ENCODE peak calls at places on chromosomes 13 and 19, in six cellular contexts. One of them, this sample, is unnamed.

GRCh38 chr19:52007436-52007804 is 591 bp downstream of the ZNF615 start:
- DNase-seq in stimulated activated CD4-positive, alpha-beta T cell treated with anti-CD3 and anti-CD28 coated beads, Interleukin-1b, Interleukin-23, amount 100 ng/mL, for 24 hours: no peak
- DNase-seq in stimulated activated CD8-positive, alpha-beta memory T cell treated with anti-CD3 and anti-CD28 coated beads, Interleukin-15, amount 100 ng/mL, for 24 hours: no peak
- DNase-seq in dermis blood vessel endothelial cell: peak; percentile 18
- DNase-seq in activated CD4-positive, alpha-beta T cell treated with anti-CD3 and anti-CD28 coated beads for 1 hour: no peak
- DNase-seq in T-helper 2 cell: no peak
- DNase-seq in this sample: no peak

GRCh38 chr13:52851153-52851962 is 2.9 kb upstream of the PCDH8 start:
- DNase-seq in stimulated activated CD4-positive, alpha-beta T cell treated with anti-CD3 and anti-CD28 coated beads, Interleukin-1b, Interleukin-23, amount 100 ng/mL, for 24 hours: no peak
- DNase-seq in stimulated activated CD8-positive, alpha-beta memory T cell treated with anti-CD3 and anti-CD28 coated beads, Interleukin-15, amount 100 ng/mL, for 24 hours: no peak
- DNase-seq in dermis blood vessel endothelial cell: peak; percentile 21
- DNase-seq in activated CD4-positive, alpha-beta T cell treated with anti-CD3 and anti-CD28 coated beads for 1 hour: no peak
- DNase-seq in T-helper 2 cell: no peak
- DNase-seq in this sample: no peak

GRCh38 chr19:14974488-14974887 is 5.2 kb downstream of the SLC1A6 start:
- DNase-seq in stimulated activated CD4-positive, alpha-beta T cell treated with anti-CD3 and anti-CD28 coated beads, Interleukin-1b, Interleukin-23, amount 100 ng/mL, for 24 hours: no peak
- DNase-seq in stimulated activated CD8-positive, alpha-beta memory T cell treated with anti-CD3 and anti-CD28 coated beads, Interleukin-15, amount 100 ng/mL, for 24 hours: no peak
- DNase-seq in dermis blood vessel endothelial cell: no peak
- DNase-seq in activated CD4-positive, alpha-beta T cell treated with anti-CD3 and anti-CD28 coated beads for 1 hour: no peak
- DNase-seq in T-helper 2 cell: no peak
- DNase-seq in this sample: no peak

GRCh38 chr13:20945952-20946383 is 43.4 kb upstream of the XPO4 start:
- DNase-seq in stimulated activated CD4-positive, alpha-beta T cell treated with anti-CD3 and anti-CD28 coated beads, Interleukin-1b, Interleukin-23, amount 100 ng/mL, for 24 hours: no peak
- DNase-seq in stimulated activated CD8-positive, alpha-beta memory T cell treated with anti-CD3 and anti-CD28 coated beads, Interleukin-15, amount 100 ng/mL, for 24 hours: no peak
- DNase-seq in dermis blood vessel endothelial cell: peak; percentile 32
- DNase-seq in activated CD4-positive, alpha-beta T cell treated with anti-CD3 and anti-CD28 coated beads for 1 hour: no peak
- DNase-seq in T-helper 2 cell: no peak
- DNase-seq in this sample: no peak

GRCh38 chr19:45087531-45087930 is 5.4 kb upstream of the PPP1R37 start:
- DNase-seq in stimulated activated CD4-positive, alpha-beta T cell treated with anti-CD3 and anti-CD28 coated beads, Interleukin-1b, Interleukin-23, amount 100 ng/mL, for 24 hours: no peak
- DNase-seq in stimulated activated CD8-positive, alpha-beta memory T cell treated with anti-CD3 and anti-CD28 coated beads, Interleukin-15, amount 100 ng/mL, for 24 hours: no peak
- DNase-seq in dermis blood vessel endothelial cell: no peak
- DNase-seq in activated CD4-positive, alpha-beta T cell treated with anti-CD3 and anti-CD28 coated beads for 1 hour: no peak
- DNase-seq in T-helper 2 cell: peak; percentile 93
- DNase-seq in this sample: peak; percentile 60

GRCh38 chr19:1087813-1088418 is 7.3 kb downstream of the POLR2E start:
- DNase-seq in stimulated activated CD4-positive, alpha-beta T cell treated with anti-CD3 and anti-CD28 coated beads, Interleukin-1b, Interleukin-23, amount 100 ng/mL, for 24 hours: no peak
- DNase-seq in stimulated activated CD8-positive, alpha-beta memory T cell treated with anti-CD3 and anti-CD28 coated beads, Interleukin-15, amount 100 ng/mL, for 24 hours: no peak
- DNase-seq in dermis blood vessel endothelial cell: no peak
- DNase-seq in activated CD4-positive, alpha-beta T cell treated with anti-CD3 and anti-CD28 coated beads for 1 hour: no peak
- DNase-seq in T-helper 2 cell: peak; percentile 54
- DNase-seq in this sample: no peak

GRCh38 chr13:33678906-33679657 is 138.9 kb upstream of the RFC3 start:
- DNase-seq in stimulated activated CD4-positive, alpha-beta T cell treated with anti-CD3 and anti-CD28 coated beads, Interleukin-1b, Interleukin-23, amount 100 ng/mL, for 24 hours: peak; percentile 69
- DNase-seq in stimulated activated CD8-positive, alpha-beta memory T cell treated with anti-CD3 and anti-CD28 coated beads, Interleukin-15, amount 100 ng/mL, for 24 hours: peak; percentile 11
- DNase-seq in dermis blood vessel endothelial cell: peak; percentile 95
- DNase-seq in activated CD4-positive, alpha-beta T cell treated with anti-CD3 and anti-CD28 coated beads for 1 hour: peak; percentile 27
- DNase-seq in T-helper 2 cell: peak; percentile 16
- DNase-seq in this sample: no peak

GRCh38 chr19:33435706-33436359 is 62.3 kb downstream of the CEBPG start:
- DNase-seq in stimulated activated CD4-positive, alpha-beta T cell treated with anti-CD3 and anti-CD28 coated beads, Interleukin-1b, Interleukin-23, amount 100 ng/mL, for 24 hours: no peak
- DNase-seq in stimulated activated CD8-positive, alpha-beta memory T cell treated with anti-CD3 and anti-CD28 coated beads, Interleukin-15, amount 100 ng/mL, for 24 hours: no peak
- DNase-seq in dermis blood vessel endothelial cell: no peak
- DNase-seq in activated CD4-positive, alpha-beta T cell treated with anti-CD3 and anti-CD28 coated beads for 1 hour: no peak
- DNase-seq in T-helper 2 cell: no peak
- DNase-seq in this sample: no peak

GRCh38 chr19:55620410-55620809 is 4.0 kb downstream of the ZNF784 start:
- DNase-seq in stimulated activated CD4-positive, alpha-beta T cell treated with anti-CD3 and anti-CD28 coated beads, Interleukin-1b, Interleukin-23, amount 100 ng/mL, for 24 hours: no peak
- DNase-seq in stimulated activated CD8-positive, alpha-beta memory T cell treated with anti-CD3 and anti-CD28 coated beads, Interleukin-15, amount 100 ng/mL, for 24 hours: no peak
- DNase-seq in dermis blood vessel endothelial cell: no peak
- DNase-seq in activated CD4-positive, alpha-beta T cell treated with anti-CD3 and anti-CD28 coated beads for 1 hour: no peak
- DNase-seq in T-helper 2 cell: no peak
- DNase-seq in this sample: peak; percentile 24